ENCODE peak calls at places on chromosomes 6 and 20, in four cellular contexts. C is HFF-Myc, B is cardiac muscle cell, O is astrocyte of the spinal cord. K is an unnamed sample.

GRCh38 chr6:43070028-43070632 is 6.0 kb upstream of the PTK7 start:
- DNase-seq in C (no peak), B (peak), O (peak), K (peak)

GRCh38 chr6:138194221-138194620 is 24.1 kb downstream of the PBOV1 start:
- DNase-seq in C (no peak), B (no peak), O (no peak), K (no peak)

GRCh38 chr20:33947709-33948295 is 45.9 kb upstream of the RALY start:
- DNase-seq in C (peak), B (peak), O (peak), K (peak)

GRCh38 chr6:71533939-71534379 is 245.3 kb downstream of the OGFRL1 start:
- DNase-seq in C (no peak), B (peak), O (peak), K (no peak)

GRCh38 chr20:57388953-57389694 is 2.1 kb upstream of the RBM38 start:
- DNase-seq in C (no peak), B (peak), O (peak), K (peak)

GRCh38 chr20:38229376-38230252 is 30.9 kb downstream of the KIAA1755 start:
- DNase-seq in C (no peak), B (peak), O (no peak), K (no peak)

GRCh38 chr6:41718828-41719227 is 16.6 kb downstream of the TFEB start:
- DNase-seq in C (no peak), B (no peak), O (no peak), K (no peak)

GRCh38 chr6:32845381-32845884 is 1.6 kb upstream of the PSMB8 start:
- DNase-seq in C (no peak), B (no peak), O (no peak), K (no peak)

GRCh38 chr6:35716798-35717197 is 20.0 kb upstream of the ARMC12 start:
- DNase-seq in C (no peak), B (no peak), O (no peak), K (no peak)

GRCh38 chr6:85436408-85436807 is 13.5 kb upstream of the NT5E start:
- DNase-seq in C (peak), B (peak), O (peak), K (peak)

GRCh38 chr6:31900917-31901414 is 920 bp downstream of the ZBTB12 start:
- DNase-seq in C (no peak), B (no peak), O (no peak), K (peak)

GRCh38 chr20:3739926-3740599 is 7.6 kb downstream of the HSPA12B start:
- DNase-seq in C (no peak), B (no peak), O (no peak), K (no peak)

GRCh38 chr6:131317516-131317915 is 182.2 kb downstream of the AKAP7 start:
- DNase-seq in C (no peak), B (peak), O (no peak), K (peak)

GRCh38 chr20:50575869-50576720 is 65.9 kb downstream of the PTPN1 start:
- DNase-seq in C (no peak), B (peak), O (peak), K (peak)

GRCh38 chr6:110334425-110335158 is 23.6 kb downstream of the METTL24 start:
- DNase-seq in C (no peak), B (no peak), O (no peak), K (no peak)

GRCh38 chr6:79804732-79805131 is 142.6 kb downstream of the ELOVL4 start:
- DNase-seq in C (no peak), B (no peak), O (no peak), K (no peak)

GRCh38 chr6:44966449-44967091 is 361.6 kb upstream of the RUNX2 start:
- DNase-seq in C (peak), B (peak), O (peak), K (peak)

GRCh38 chr6:6851059-6851658 is 256.6 kb upstream of the RREB1 start:
- DNase-seq in C (peak), B (peak), O (peak), K (peak)

GRCh38 chr20:23820493-23820892 is 6.0 kb downstream of the CST2 start:
- DNase-seq in C (no peak), B (no peak), O (peak), K (peak)

GRCh38 chr6:43679057-43679456 is 8.5 kb downstream of the MRPS18A start:
- DNase-seq in C (no peak), B (no peak), O (no peak), K (no peak)

GRCh38 chr20:46011631-46012482 is 3.1 kb downstream of the MMP9 start:
- DNase-seq in C (peak), B (peak), O (no peak), K (peak)

GRCh38 chr6:7685276-7685675 is 40.6 kb upstream of the BMP6 start:
- DNase-seq in C (no peak), B (no peak), O (no peak), K (no peak)

GRCh38 chr6:82691997-82692396 is 328.4 kb downstream of the TPBG start:
- DNase-seq in C (no peak), B (no peak), O (no peak), K (no peak)

GRCh38 chr20:55667024-55667423 is 338.3 kb downstream of the CBLN4 start:
- DNase-seq in C (no peak), B (no peak), O (no peak), K (no peak)

GRCh38 chr6:52580905-52581304 is 4.0 kb upstream of the TRAM2 start:
- DNase-seq in C (no peak), B (no peak), O (no peak), K (no peak)

GRCh38 chr6:52725530-52726192 is 37.6 kb downstream of the GSTA2 start:
- DNase-seq in C (no peak), B (no peak), O (peak), K (peak)

GRCh38 chr6:134022650-134023049 is 29.8 kb downstream of the SLC2A12 start:
- DNase-seq in C (no peak), B (no peak), O (no peak), K (no peak)

GRCh38 chr20:19252670-19253120 is 40.3 kb downstream of the SLC24A3 start:
- DNase-seq in C (no peak), B (peak), O (no peak), K (peak)

GRCh38 chr6:96116674-96117073 is 100.9 kb downstream of the FUT9 start:
- DNase-seq in C (no peak), B (no peak), O (no peak), K (no peak)

GRCh38 chr20:60206259-60206658 is 248.0 kb downstream of the CDH26 start:
- DNase-seq in C (no peak), B (peak), O (peak), K (no peak)

GRCh38 chr6:24127316-24127715 is 1.3 kb downstream of the NRSN1 start:
- DNase-seq in C (no peak), B (no peak), O (no peak), K (no peak)

GRCh38 chr6:146785001-146785585 is 186.3 kb downstream of the ADGB start:
- DNase-seq in C (peak), B (peak), O (peak), K (peak)

GRCh38 chr6:148869589-148869988 is 122.8 kb downstream of the UST start:
- DNase-seq in C (peak), B (peak), O (peak), K (peak)

GRCh38 chr6:57313711-57314471 is 3.5 kb upstream of the PRIM2 start:
- DNase-seq in C (peak), B (peak), O (peak), K (peak)

GRCh38 chr6:2791124-2792050 is 26.2 kb downstream of the WRNIP1 start:
- DNase-seq in C (peak), B (peak), O (peak), K (peak)

GRCh38 chr6:129317931-129318820 is 391.8 kb downstream of the ARHGAP18 start:
- DNase-seq in C (no peak), B (peak), O (peak), K (peak)

GRCh38 chr6:101730954-101731353 is 337.4 kb downstream of the GRIK2 start:
- DNase-seq in C (no peak), B (peak), O (peak), K (peak)

GRCh38 chr6:16819752-16820151 is 58.5 kb upstream of the ATXN1 start:
- DNase-seq in C (no peak), B (no peak), O (no peak), K (peak)
- TF ChIP-seq CTCF in C (peak), B (peak), O (peak), K (peak)

GRCh38 chr6:30686908-30687658 is 638 bp upstream of the PPP1R18 start:
- DNase-seq in C (peak), B (peak), O (peak), K (peak)
- TF ChIP-seq CTCF in C (no peak), B (no peak), O (no peak), K (no peak)

GRCh38 chr6:14117158-14118090 is at the start of gene CD83:
- DNase-seq in C (no peak), B (peak), O (no peak), K (peak)
- TF ChIP-seq CTCF in C (no peak), B (peak), O (peak), K (peak)

DNA sequence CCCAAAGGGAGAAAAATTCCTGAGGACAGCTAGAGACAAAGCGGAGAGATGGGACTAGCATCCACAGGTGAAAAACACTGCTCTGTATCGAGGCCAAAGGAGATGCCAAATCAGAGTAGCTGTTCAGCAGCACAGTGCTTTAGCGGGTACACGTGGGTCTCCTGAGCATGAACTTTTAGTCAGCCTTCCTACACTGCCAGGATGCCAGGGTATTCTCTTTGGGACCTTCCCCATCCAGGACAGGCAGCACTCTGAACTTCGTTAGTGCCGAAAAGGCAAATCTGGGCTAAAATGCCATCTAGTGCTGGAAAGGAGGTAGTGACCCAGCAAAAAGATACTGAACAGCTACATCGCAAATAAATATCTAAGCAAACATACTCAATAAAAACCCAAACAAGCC is 64.9 kb downstream of the C6orf58 start:
- DNase-seq in C (peak), B (peak), O (peak), K (peak)
- TF ChIP-seq CTCF in C (peak), B (peak), O (peak), K (peak)

GRCh38 chr6:63478751-63479150 is 93.5 kb upstream of the LOC128125822 start:
- DNase-seq in C (no peak), B (no peak), O (no peak), K (no peak)

GRCh38 chr6:63477422-63478040 is 94.7 kb upstream of the LOC128125822 start:
- DNase-seq in C (no peak), B (no peak), O (no peak), K (no peak)

GRCh38 chr6:63471654-63472053 is 100.6 kb upstream of the LOC128125822 start:
- DNase-seq in C (no peak), B (no peak), O (no peak), K (no peak)

GRCh38 chr6:63475707-63476106 is 96.6 kb upstream of the LOC128125822 start:
- DNase-seq in C (no peak), B (no peak), O (no peak), K (no peak)

DNA sequence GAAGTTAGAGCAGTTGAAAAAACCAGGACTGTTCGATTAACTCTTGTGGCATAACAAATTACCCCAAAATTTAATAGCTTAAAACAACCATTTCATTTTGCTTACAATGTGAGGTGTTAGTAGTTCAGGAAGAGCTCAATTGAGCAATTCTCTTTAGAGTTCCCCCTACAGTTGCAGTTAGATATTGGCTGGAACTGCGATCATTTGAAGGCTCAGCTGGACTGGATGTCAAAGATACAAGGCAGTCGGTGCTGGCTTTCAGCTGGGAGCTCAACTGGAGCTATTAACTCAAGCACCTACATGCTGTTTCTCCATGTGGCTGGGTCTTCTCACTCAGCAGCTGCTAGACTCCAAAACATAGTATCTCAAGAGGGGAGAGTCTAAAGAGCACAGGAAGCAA is 96.0 kb upstream of the LOC128125822 start:
- DNase-seq in C (no peak), B (no peak), O (no peak), K (no peak)
- TF ChIP-seq CTCF in C (no peak), B (no peak), O (no peak), K (no peak)

GRCh38 chr20:7980332-7981046 is 39.1 kb downstream of the TMX4 start:
- DNase-seq in C (no peak), B (peak), O (peak), K (peak)
- TF ChIP-seq CTCF in C (peak), B (peak), O (peak), K (peak)

GRCh38 chr20:32507998-32508774 is 76.9 kb downstream of the NOL4L start:
- DNase-seq in C (no peak), B (no peak), O (no peak), K (no peak)

GRCh38 chr20:32510601-32511357 is 74.4 kb downstream of the NOL4L start:
- DNase-seq in C (no peak), B (no peak), O (no peak), K (no peak)

GRCh38 chr20:32508775-32509119 is 76.4 kb downstream of the NOL4L start:
- DNase-seq in C (no peak), B (no peak), O (no peak), K (no peak)

GRCh38 chr20:32510120-32510600 is 75.0 kb downstream of the NOL4L start:
- DNase-seq in C (no peak), B (no peak), O (no peak), K (no peak)

DNA sequence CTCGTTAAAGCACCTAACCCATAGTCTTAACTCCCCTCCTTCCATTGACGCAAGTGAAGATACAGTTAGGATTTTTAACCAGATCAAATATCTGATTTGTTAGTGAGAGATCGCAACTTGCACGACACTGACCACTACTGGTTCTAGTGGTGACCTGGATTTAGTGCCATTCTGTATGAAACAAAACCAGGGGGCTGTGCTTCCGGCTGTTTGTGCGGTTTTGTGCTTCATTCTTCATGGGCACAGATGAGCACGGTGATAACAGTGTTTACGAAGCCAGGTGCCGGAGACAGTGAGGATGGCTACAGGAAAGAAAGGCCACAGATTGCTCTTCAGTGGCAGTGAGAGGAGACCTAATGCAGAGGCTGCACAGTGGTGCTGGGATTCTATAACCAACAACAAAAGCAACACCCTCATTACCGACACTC is 75.5 kb downstream of the NOL4L start:
- DNase-seq in C (no peak), B (no peak), O (no peak), K (no peak)
- TF ChIP-seq CTCF in C (peak), B (no peak), O (peak), K (peak)

K was measured in foreskin fibroblast.